ENCODE peak calls at places on chromosomes 16 and 17, in four cellular contexts. N, H, I and W are unnamed samples.

GRCh38 chr17:79774561-79774975 is 3.4 kb upstream of the CBX2 start:
- DNase-seq in I (no peak), H (no peak), N (no peak), W (no peak)

GRCh38 chr17:50565559-50566350 is 5.2 kb downstream of the CACNA1G start:
- DNase-seq in H (no peak), N (no peak), I (no peak), W (no peak)

GRCh38 chr16:35310999-35311398 is 1851.6 kb downstream of the TP53TG3F start:
- DNase-seq in H (no peak), I (no peak), N (no peak), W (no peak)

GRCh38 chr16:48366165-48367093 is 18.8 kb downstream of the SIAH1 start:
- DNase-seq in N (no peak), H (peak), I (peak), W (peak)

GRCh38 chr16:1469693-1470201 is 5.1 kb downstream of the CLCN7 start:
- DNase-seq in N (no peak), I (no peak), H (no peak), W (no peak)

GRCh38 chr17:72667096-72668063 is 425.1 kb downstream of the SLC39A11 start:
- DNase-seq in I (no peak), N (no peak), H (no peak), W (no peak)

GRCh38 chr17:78168906-78169793 is 769 bp downstream of the SYNGR2 start:
- DNase-seq in I (peak), H (no peak), N (peak), W (no peak)

GRCh38 chr17:17859909-17860760 is 23.3 kb upstream of the SREBF1 start:
- DNase-seq in N (peak), H (no peak), I (peak), W (no peak)

GRCh38 chr17:12667299-12667958 is 1.7 kb downstream of the MYOCD start:
- DNase-seq in I (no peak), N (no peak), H (peak), W (no peak)

GRCh38 chr17:17492562-17492961 is 3.6 kb downstream of the RASD1 start:
- DNase-seq in H (no peak), N (no peak), I (no peak), W (no peak)

GRCh38 chr16:53041196-53041977 is 11.3 kb downstream of the CHD9NB start:
- DNase-seq in I (no peak), N (peak), H (no peak), W (no peak)
- H3K4me3 ChIP-seq in I (no peak), N (peak), H (no peak), W (no peak)

GRCh38 chr17:45162022-45162687 is 480 bp downstream of the HEXIM2 start:
- DNase-seq in H (no peak), N (no peak), I (no peak), W (no peak)

GRCh38 chr17:45156242-45156641 is 5.4 kb upstream of the HEXIM2 start:
- DNase-seq in H (no peak), I (no peak), N (no peak), W (no peak)

GRCh38 chr17:45164734-45165269 is 3.1 kb downstream of the HEXIM2 start:
- DNase-seq in N (no peak), H (no peak), I (no peak), W (no peak)

GRCh38 chr17:45161288-45162021 is at the start of gene HEXIM2:
- DNase-seq in I (peak), H (peak), N (peak), W (peak)

DNA sequence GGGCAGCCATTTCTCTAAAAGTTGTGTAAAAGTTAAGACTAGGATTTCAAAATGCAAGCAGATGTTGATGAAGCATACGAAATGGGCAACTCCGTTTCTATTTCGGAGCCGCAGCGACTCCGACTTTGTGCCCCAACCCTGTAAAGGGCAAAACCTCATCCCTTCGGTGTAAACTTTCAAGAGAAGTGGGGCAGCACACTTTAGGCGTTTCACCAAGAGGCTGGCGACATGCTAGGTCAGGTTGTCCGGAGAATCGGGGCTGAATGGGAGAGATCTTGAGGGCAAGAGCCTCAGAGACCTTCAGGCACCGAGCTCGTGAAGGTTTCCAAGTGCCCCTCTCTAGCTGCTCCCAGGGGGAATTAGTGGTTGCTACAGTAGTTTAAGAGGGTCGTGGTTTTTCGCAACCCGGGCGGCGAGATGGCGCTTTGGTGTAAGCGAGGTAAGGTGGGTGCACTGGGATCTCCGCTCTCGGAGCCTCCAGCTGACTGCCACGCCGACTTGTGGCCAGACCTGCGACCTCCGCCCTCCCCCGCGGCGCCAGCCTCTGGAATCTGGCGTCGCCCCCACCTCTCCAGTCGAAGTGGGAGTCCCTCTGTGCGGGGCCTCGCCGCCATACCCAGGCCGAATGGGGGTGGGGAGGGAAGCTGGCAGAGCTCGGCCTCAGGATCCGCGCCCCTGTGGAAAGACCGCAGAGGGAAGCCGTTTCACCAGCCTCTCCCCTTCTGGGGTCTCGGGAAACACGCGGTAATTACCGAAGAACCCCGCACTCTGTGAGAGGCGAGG is 979 bp upstream of the HEXIM2 start:
- DNase-seq in N (peak), H (no peak), I (peak), W (no peak)
- TF ChIP-seq CTCF in N (peak), H (no peak), I (no peak), W (peak)

DNA sequence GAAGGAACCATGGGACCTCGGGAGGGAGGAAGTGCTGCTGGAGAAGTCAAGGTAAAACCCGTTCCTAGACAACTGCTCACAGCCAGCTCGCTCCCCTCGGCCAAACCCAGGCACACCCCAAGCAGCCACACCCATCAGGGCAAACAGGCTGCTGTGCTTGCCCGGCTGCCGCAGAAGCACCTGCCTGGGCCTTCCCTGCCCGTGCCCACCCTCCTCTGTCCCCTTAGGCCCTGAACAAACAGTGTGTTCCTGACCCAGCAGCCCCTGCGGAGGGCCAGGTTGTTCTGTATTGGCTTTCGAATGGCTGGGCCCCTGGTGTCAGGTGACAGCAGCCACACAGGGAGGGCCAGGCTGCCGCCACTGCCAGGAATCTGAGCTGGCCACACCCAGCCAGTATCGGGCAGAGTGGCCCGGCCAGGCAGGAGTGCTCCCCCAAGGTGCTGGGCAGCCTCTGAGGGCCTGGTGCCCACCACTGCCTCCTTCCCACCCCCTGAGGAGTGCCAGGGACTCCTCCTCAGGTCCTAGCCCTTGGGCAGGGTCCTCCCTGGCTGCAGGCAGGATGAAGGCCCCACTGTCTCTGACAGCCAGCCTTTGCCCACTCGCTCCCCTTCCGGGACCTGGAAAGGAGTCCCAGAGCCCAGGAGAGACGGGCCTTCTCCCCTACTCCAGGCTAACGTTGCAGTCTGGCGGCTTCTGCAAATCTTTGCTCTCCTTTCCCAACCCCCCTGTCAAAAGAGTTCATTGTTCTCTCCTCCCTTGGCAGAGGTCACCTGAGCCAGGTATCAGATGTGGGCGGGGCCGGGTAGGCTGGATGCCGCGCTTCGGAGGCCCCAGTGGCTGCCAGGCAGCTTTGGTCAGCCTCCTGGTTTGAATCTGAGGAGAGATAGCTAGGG is 24.0 kb downstream of the LLGL2 start:
- DNase-seq in N (no peak), H (no peak), I (no peak), W (no peak)
- H3K4me3 ChIP-seq in N (no peak), H (no peak), I (no peak), W (no peak)

GRCh38 chr16:81492965-81493754 is 48.6 kb downstream of the CMIP start:
- DNase-seq in N (no peak), H (no peak), I (no peak), W (no peak)

GRCh38 chr16:81494434-81494806 is 49.8 kb downstream of the CMIP start:
- DNase-seq in N (no peak), I (no peak), H (no peak), W (no peak)

GRCh38 chr16:81494888-81495287 is 50.3 kb downstream of the CMIP start:
- DNase-seq in H (no peak), I (no peak), N (no peak), W (no peak)

GRCh38 chr16:81492307-81492706 is 47.7 kb downstream of the CMIP start:
- DNase-seq in I (no peak), H (no peak), N (no peak), W (no peak)

GRCh38 chr16:81493755-81494433 is 49.3 kb downstream of the CMIP start:
- DNase-seq in I (no peak), H (peak), N (no peak), W (no peak)
- TF ChIP-seq CTCF in I (no peak), H (no peak), N (no peak), W (no peak)

DNA sequence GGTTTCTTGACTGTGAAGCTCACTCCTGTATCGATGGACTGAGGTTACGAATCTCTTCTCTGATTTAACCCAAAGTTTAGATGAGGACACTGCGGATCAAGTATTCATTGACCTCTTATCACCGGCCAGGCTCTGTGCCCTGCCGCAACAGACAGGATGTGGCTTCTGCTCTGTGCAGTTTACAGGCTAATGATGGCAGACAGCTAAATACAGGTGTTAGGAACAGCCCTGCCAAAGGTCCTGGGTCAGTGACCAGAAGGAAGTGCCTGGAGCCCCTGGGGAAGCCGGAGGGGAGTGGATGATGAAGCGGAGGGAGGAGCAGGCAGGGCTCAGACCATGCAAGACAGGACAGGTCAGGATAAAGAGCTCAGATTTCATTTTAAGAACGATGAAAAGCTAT is 44.4 kb downstream of the HAPSTR1 start:
- DNase-seq in N (no peak), I (peak), H (no peak), W (no peak)
- H3K4me3 ChIP-seq in N (no peak), I (no peak), H (no peak), W (no peak)

DNA sequence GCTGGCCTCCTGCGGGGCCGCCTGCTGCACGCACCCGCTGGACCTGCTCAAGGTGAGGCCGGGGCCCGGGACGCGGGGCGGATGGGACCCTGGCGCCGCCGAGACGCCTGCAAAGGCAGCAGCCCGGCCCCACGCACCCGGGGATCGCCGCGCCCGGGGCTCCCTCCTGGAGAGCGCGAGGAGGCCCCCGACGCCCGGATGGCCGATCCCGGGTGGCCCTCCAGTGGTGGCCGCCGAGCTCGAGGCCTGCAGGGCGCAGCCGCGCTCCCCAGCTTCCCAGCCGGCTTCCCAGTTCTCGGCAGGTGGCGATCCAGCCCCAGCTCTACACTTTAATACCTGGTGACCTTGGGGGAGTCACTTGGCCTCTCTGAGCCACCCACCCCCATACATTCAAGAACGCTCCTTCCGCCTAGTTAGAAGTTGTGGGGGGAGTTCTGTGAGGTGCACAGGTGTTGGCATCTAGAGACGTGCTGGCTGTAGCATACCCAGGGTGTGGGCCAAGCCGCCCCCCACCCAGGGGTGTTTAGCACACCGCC is 452 bp downstream of the SLC25A10 start:
- DNase-seq in H (no peak), I (no peak), N (no peak), W (no peak)
- TF ChIP-seq CTCF in H (no peak), I (no peak), N (no peak), W (no peak)

DNA sequence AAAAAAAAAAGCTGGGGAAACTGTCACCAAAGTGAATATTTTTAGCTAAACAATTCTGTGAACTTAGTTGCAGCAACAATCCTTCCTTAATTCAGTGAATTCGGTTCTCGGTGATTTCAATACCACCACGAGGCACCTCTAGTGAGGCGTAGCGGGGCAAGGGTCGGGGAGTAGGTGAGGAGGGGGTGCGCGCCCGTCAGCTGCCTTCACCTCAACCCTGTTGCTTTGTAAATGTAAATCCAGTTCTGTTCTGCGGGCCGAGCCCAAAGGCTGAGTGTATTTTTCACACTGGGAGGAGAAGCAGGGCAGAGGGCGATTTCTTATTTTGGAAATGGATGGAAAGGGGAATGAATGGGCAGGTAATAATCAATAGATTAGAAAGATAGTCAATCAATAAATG is 17.4 kb downstream of the SALL1 start:
- DNase-seq in I (no peak), N (no peak), H (no peak), W (no peak)
- H3K4me3 ChIP-seq in I (no peak), N (no peak), H (peak), W (no peak)

GRCh38 chr17:27529230-27529796 is 73.1 kb downstream of the KSR1 start:
- DNase-seq in I (no peak), N (no peak), H (no peak), W (no peak)
- TF ChIP-seq CTCF in I (no peak), N (no peak), H (no peak), W (no peak)

DNA sequence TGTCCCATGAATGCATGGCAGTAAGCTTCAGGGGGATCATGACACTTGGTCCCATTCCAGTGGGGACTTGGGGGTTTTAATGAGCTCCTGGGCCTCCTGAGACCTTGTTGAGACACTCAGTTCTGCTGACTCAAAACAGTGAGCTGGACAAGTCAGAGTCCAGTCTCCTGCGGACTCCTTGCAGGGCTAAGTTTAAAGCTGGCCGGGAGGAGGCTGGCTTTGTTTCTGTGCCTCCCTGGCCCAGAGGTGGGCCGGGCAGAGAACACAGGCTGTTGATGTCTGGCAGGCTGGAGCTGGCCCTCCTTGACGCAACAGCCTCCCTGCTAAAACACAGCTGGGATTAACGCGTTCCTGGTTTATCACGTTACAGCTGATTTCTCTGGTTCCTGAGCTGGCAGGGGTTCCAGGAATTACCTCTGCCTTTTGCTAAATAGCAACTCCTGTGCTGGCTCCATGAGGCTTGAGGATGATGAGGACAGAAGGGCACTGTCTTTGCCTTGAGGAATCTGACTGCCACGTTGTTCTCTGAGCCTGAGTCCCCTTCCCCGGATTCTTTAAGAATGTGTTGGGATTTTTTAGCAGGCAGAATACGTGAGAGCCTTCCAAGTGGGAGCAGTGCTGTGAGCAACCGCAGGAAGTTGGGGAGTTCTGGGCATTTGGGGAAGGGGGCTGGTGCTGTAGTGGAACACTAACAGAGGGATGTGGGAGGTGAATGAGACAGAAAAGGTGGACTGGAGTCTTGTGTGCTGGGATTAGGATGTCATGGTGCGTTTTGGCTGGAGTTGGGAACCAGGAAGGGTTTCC is 2.0 kb downstream of the GPT2 start:
- DNase-seq in H (no peak), N (no peak), I (no peak), W (no peak)
- H3K4me3 ChIP-seq in H (peak), N (no peak), I (no peak), W (no peak)